ENCODE peak calls at places on chromosomes 7 and 10, in six cellular contexts. M is GM12891, O is H1, I is HepG2, B is K562, N is GM12878. D is an unnamed sample.
A peak's percentile ranks its signal among the peaks of the same experiment; 100 is the strongest.

GRCh38 chr7:36763084-36763807 is 39.0 kb upstream of the AOAH start:
- DNase-seq in M (no peak), O (no peak), I (no peak), B (no peak), N (no peak), D (no peak)

GRCh38 chr7:2710256-2710655 is 22.3 kb downstream of the AMZ1 start:
- DNase-seq in M (peak; percentile 67), O (no peak), I (no peak), B (no peak), N (peak; percentile 74), D (peak; percentile 77)

GRCh38 chr7:111090834-111091233 is at the start of gene LRRN3:
- DNase-seq in M (no peak), O (no peak), I (no peak), B (peak; percentile 17), N (no peak), D (no peak)

GRCh38 chr10:79184141-79184625 is 115.4 kb downstream of the ZMIZ1 start:
- DNase-seq in M (no peak), O (no peak), I (peak; percentile 77), B (no peak), N (no peak), D (no peak)

GRCh38 chr10:133525444-133525843 is 1.7 kb upstream of the CYP2E1 start:
- DNase-seq in M (no peak), O (no peak), I (no peak), B (no peak), N (no peak), D (no peak)

GRCh38 chr10:44926771-44927751 is 15.9 kb downstream of the TMEM72 start:
- DNase-seq in M (no peak), O (no peak), I (peak; percentile 52), B (no peak), N (no peak), D (no peak)

GRCh38 chr10:76202777-76203176 is 771.4 kb downstream of the LRMDA start:
- DNase-seq in M (no peak), O (no peak), I (no peak), B (no peak), N (no peak), D (no peak)

GRCh38 chr10:102738692-102739121 is 5.0 kb upstream of the WBP1L start:
- DNase-seq in M (no peak), O (no peak), I (no peak), B (peak; percentile 28), N (no peak), D (no peak)

GRCh38 chr7:48089415-48089975 is 430 bp downstream of the UPP1 start:
- DNase-seq in M (peak; percentile 33), O (no peak), I (no peak), B (no peak), N (no peak), D (peak; percentile 27)

GRCh38 chr7:36784991-36785940 is 61.0 kb upstream of the AOAH start:
- DNase-seq in M (peak; percentile 12), O (no peak), I (no peak), B (no peak), N (peak; percentile 61), D (no peak)

GRCh38 chr10:59687657-59688056 is 22.0 kb downstream of the SLC16A9 start:
- DNase-seq in M (no peak), O (no peak), I (no peak), B (no peak), N (no peak), D (no peak)

GRCh38 chr10:59684006-59684405 is 25.6 kb downstream of the SLC16A9 start:
- DNase-seq in M (no peak), O (no peak), I (no peak), B (no peak), N (no peak), D (no peak)

GRCh38 chr10:59678884-59679301 is 30.8 kb downstream of the SLC16A9 start:
- DNase-seq in M (no peak), O (no peak), I (no peak), B (no peak), N (no peak), D (no peak)

GRCh38 chr10:59680199-59680598 is 29.5 kb downstream of the SLC16A9 start:
- DNase-seq in M (no peak), O (no peak), I (no peak), B (no peak), N (no peak), D (no peak)

DNA sequence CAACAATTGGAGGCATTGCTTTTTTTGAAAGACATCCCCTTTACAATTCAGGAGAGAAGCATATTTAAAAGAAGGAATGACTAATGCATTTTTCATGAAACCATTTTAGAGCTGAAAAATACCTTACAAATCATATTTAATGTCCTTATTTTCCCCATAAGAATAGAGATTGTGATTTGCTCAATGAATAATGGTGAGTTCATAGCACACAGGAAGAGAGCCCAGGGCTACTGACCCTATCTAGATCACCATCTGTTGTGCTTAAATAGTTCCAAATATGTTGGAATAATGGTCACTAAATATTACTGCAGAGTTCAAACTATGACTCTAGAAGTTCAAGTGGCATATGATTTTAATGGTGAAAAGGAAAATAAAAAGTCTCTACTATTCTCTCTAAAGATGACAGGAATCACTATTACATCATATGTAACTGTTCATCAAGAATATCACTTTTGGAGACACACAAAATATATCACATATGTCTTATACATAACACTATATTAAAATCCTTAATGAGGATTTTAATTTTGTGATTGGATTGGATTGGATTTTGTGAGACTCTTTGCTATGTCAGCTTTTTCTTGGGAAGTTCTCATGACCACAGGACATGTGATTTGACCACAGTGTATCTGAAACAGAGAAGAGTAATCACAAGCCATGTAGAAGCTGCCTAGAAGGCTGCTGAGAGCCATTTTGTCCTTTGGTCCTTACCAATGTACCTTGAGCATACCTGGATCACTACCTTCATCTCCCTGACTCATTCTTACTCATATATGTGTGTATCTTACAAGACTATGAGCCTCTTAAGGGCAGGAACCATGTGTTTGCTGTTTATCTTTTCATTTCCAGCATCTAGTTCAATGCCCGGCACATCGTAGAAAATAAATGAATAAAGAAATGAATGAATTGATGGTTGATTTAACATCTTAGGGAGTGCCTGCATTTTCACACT is 26.4 kb downstream of the SLC16A9 start:
- DNase-seq in M (no peak), O (no peak), I (no peak), B (no peak), N (no peak), D (no peak)
- TF ChIP-seq TAF1 in M (no peak), O (no peak), I (no peak), B (no peak), N (no peak), D (no peak)

DNA sequence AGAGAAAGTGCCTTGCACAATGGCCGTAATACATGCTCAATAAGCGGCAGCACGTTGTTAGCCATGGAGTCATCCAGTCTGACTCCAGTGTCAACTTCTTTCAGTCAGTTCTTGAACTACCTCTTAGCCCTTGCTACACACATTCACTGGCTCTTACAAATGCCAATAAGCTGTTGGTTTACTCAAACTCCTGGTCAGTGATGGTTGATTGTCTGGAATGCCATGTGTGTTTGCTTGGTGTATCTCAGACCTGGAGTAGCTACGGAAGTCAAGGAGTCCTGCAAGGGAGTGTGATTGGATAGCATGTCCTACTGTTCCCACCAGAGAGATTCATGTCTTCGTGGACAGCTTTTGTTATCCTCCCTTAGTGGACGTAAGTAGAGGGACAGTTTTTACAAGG is 37.4 kb downstream of the HHEX start:
- DNase-seq in M (no peak), O (no peak), I (no peak), B (no peak), N (no peak), D (no peak)
- TF ChIP-seq POLR2A in M (no peak), O (no peak), I (no peak), B (no peak), N (no peak), D (no peak)

DNA sequence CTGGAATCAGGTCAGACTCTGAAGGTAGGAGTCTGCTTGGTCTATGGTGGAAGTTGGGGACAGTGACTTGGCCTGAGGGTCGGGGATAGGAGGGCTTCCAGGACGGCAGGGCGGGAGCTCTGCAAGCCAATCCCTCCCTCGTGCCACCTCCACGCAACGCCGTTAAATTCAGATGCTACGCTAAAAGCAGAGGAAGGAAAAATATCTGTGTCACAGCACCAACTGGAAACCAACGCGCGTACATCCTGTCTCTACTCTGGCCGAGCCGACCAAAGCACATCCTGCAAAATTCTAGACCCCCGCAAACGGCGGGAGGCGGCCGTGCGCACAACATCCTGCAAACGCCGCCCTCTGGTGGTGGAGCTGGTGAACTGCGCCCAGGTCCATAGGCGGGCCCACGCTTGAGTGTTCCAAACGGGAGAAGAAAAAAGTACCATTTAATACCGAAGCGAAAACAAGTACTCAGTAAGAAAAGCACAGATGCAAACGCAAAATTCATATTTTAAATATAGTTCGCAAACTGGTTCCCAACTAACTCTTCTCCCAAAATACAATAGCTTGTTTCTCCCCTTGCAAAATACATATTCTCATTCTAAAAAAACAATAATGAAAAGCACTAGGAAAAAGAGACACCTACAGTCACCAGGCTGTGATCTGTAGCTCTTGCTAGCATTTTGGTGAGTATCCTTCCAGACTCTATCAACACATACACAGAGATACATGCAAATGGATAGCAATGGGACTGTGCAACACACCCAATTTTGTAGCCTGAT is 45.7 kb upstream of the HSPA12A start:
- DNase-seq in M (peak; percentile 58), O (peak; percentile 61), I (peak; percentile 41), B (peak; percentile 49), N (no peak), D (peak; percentile 47)
- TF ChIP-seq POLR2AphosphoS5 in M (no peak), O (no peak), I (no peak), B (no peak), N (no peak), D (no peak)

GRCh38 chr10:86329896-86330680 is 36.5 kb downstream of the GRID1 start:
- DNase-seq in M (no peak), O (no peak), I (no peak), B (no peak), N (no peak), D (no peak)

GRCh38 chr10:86331861-86332260 is 34.7 kb downstream of the GRID1 start:
- DNase-seq in M (no peak), O (no peak), I (no peak), B (no peak), N (no peak), D (no peak)

GRCh38 chr10:86330778-86331763 is 35.5 kb downstream of the GRID1 start:
- DNase-seq in M (no peak), O (no peak), I (no peak), B (no peak), N (no peak), D (no peak)

GRCh38 chr10:86327954-86328705 is 38.5 kb downstream of the GRID1 start:
- DNase-seq in M (no peak), O (no peak), I (no peak), B (no peak), N (no peak), D (no peak)

GRCh38 chr10:86329093-86329710 is 37.4 kb downstream of the GRID1 start:
- DNase-seq in M (no peak), O (no peak), I (no peak), B (no peak), N (no peak), D (no peak)
- TF ChIP-seq TAF1 in M (no peak), O (no peak), I (no peak), B (no peak), N (no peak), D (no peak)

DNA sequence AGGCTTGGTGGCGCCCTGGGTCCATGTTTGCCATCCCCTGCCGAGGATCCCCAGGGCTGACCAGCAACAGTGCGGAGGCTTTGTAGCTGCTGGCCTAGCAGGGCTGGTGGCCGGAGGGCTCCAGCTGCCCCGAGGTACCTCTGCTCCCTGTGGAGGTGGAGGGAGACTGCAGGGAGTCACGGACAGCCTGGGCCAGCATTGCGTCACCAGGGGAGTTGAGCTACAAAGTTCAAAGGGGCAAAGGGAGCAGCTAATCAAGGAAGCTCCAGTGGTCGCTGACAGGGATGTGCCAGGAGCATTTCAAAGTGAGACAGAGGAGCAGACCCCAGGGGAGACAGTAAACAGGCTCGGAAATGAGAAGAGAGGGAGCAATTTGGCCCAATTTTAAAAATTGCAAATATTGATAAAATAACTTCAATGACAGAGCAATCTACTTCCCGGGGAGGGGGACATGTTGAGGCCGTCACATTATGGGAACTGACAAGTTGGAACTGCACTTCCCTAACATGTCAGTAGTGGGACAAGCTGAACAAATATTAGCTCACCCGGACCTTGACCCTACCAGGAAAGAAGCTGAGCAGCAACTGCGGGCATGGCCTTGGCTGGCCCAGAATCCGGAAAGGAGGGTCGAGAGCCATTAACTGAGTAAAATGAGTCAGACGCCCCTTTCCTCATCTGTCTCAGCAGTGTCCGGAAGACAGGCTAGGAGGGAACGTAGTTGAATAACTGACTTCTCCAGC is 39.4 kb downstream of the BTBD16 start:
- DNase-seq in M (no peak), O (no peak), I (peak; percentile 98), B (peak; percentile 14), N (no peak), D (no peak)
- TF ChIP-seq POLR2A in M (no peak), O (no peak), I (peak; percentile 92), B (no peak), N (no peak), D (no peak)